ENCODE peak calls at places on chromosomes 4 and X, in seven cellular contexts. Z is transverse colon, Q is Peyer's patch, F is IMR-90, N is stomach, O is endothelial cell of umbilical vein, L is upper lobe of left lung. P is an unnamed sample. For H3K4me1 and H3K9me3, the result is how much of the 10 kb centered on the place peaks cover.

GRCh38 chr4:85741921-85742591 is 267.1 kb downstream of the ARHGAP24 start:
- DNase-seq in F (no peak), N (no peak), Z (no peak), O (no peak), Q (peak), L (no peak), P (peak)

GRCh38 chrX:130304587-130305368 is 34.9 kb upstream of the SLC25A14 start:
- DNase-seq in N (peak), Z (no peak), L (no peak), F (no peak), Q (no peak), O (no peak), P (no peak)

GRCh38 chr4:164779811-164780216 is 25.9 kb downstream of the SMIM31 start:
- DNase-seq in F (peak), Q (no peak), L (no peak), N (peak), Z (no peak), O (peak), P (no peak)

GRCh38 chr4:185209031-185209851 is at the start of gene SNX25:
- DNase-seq in O (peak), N (peak), F (peak), Q (peak), Z (peak), L (peak), P (peak)

GRCh38 chrX:136209016-136209738 is 42.0 kb downstream of the MAP7D3 start:
- DNase-seq in O (peak), L (no peak), F (peak), Z (peak), Q (peak), N (peak), P (peak)

GRCh38 chrX:25600776-25601175 is 537.4 kb upstream of the MAGEB18 start:
- DNase-seq in Z (no peak), F (peak), O (no peak), L (no peak), N (no peak), Q (no peak), P (no peak)

GRCh38 chrX:11759461-11760311 is 1.6 kb downstream of the MSL3 start:
- DNase-seq in O (peak), Q (peak), L (no peak), N (peak), Z (peak), F (peak), P (peak)

GRCh38 chr4:185011408-185011807 is 6.9 kb upstream of the HELT start:
- DNase-seq in O (no peak), Z (no peak), L (peak), N (no peak), F (no peak), Q (no peak), P (no peak)

GRCh38 chr4:38131371-38132139 is 171.4 kb downstream of the PTTG2 start:
- DNase-seq in Q (peak), L (no peak), F (no peak), N (no peak), O (peak), Z (peak), P (peak)

GRCh38 chrX:26918633-26919032 is 544.5 kb downstream of the PPP4R3C start:
- DNase-seq in O (peak), F (no peak), Q (no peak), N (no peak), L (no peak), Z (no peak), P (no peak)

GRCh38 chr4:137532869-137533236 is 559 bp upstream of the PCDH18 start:
- DNase-seq in F (no peak), Q (no peak), O (no peak), N (no peak), L (no peak), Z (no peak), P (no peak)

GRCh38 chr4:64538219-64538618 is 129.0 kb upstream of the TECRL start:
- DNase-seq in O (no peak), Q (no peak), N (no peak), F (no peak), Z (no peak), L (no peak), P (no peak)

GRCh38 chr4:53459548-53459947 is 82.1 kb downstream of the FIP1L1 start:
- DNase-seq in F (peak), O (peak), Z (no peak), Q (no peak), N (no peak), L (no peak), P (no peak)

GRCh38 chr4:5220028-5220427 is 168.7 kb downstream of the STK32B start:
- DNase-seq in F (peak), L (no peak), O (peak), Z (no peak), Q (no peak), N (no peak), P (no peak)

GRCh38 chrX:22395372-22395771 is 122.7 kb downstream of the CBLL2 start:
- DNase-seq in N (no peak), L (no peak), Q (no peak), F (peak), Z (no peak), O (peak), P (no peak)

GRCh38 chr4:106986486-106986885 is 49.6 kb downstream of the DKK2 start:
- DNase-seq in Z (no peak), F (no peak), L (no peak), N (no peak), Q (no peak), O (no peak), P (no peak)

GRCh38 chr4:146029939-146030710 is 91.5 kb upstream of the ZNF827 start:
- DNase-seq in F (no peak), O (no peak), Z (peak), Q (peak), L (no peak), N (peak), P (no peak)

GRCh38 chrX:48649109-48649508 is 34.5 kb upstream of the WAS start:
- DNase-seq in F (peak), Z (no peak), L (no peak), O (no peak), Q (no peak), N (no peak), P (no peak)

GRCh38 chr4:84878541-84878940 is 87.9 kb downstream of the WDFY3 start:
- DNase-seq in F (peak), O (no peak), Z (no peak), N (no peak), Q (no peak), L (no peak), P (no peak)

GRCh38 chr4:7912826-7913225 is 26.8 kb downstream of the AFAP1 start:
- DNase-seq in Z (no peak), L (no peak), O (no peak), F (no peak), N (no peak), Q (no peak), P (no peak)

GRCh38 chr4:7918981-7919380 is 20.7 kb downstream of the AFAP1 start:
- DNase-seq in L (no peak), N (no peak), O (peak), F (no peak), Q (no peak), Z (no peak), P (no peak)

GRCh38 chr4:7915875-7916242 is 23.8 kb downstream of the AFAP1 start:
- DNase-seq in F (no peak), Z (no peak), N (no peak), L (no peak), Q (no peak), O (no peak), P (no peak)

GRCh38 chr4:7922466-7922865 is 17.2 kb downstream of the AFAP1 start:
- DNase-seq in Z (no peak), L (no peak), N (no peak), O (no peak), Q (no peak), F (no peak), P (no peak)

GRCh38 chr4:7917669-7918068 is 22.0 kb downstream of the AFAP1 start:
- DNase-seq in L (no peak), Q (no peak), O (no peak), Z (no peak), F (no peak), N (no peak), P (no peak)
- H3K4me1 ChIP-seq in L (under half), Q (under half), O (under half), Z (under half), F (under half), N (under half), P (under half)

DNA sequence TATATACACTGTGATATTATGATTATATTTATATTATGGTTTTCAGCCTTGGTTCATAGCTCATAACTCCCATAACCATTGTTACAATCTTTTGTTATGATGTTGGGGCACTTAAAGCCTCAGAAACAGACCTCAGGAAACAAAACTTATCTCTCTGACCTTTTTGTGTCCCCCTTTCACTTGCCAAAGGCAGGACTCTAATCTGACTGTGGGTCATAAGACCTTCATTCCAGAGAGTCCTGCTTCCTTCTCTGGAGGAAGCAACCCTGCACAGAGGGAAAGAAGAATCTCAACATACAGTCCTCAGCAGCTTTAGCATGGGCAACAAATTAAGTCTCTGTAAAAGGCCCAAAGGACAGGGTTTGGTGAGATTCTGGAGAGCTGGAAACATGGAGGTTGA is 933.4 kb downstream of the ADGRL3 start:
- DNase-seq in F (no peak), Q (no peak), L (no peak), O (no peak), N (no peak), Z (no peak), P (no peak)
- TF ChIP-seq POLR2A in F (no peak), Q (no peak), L (no peak), O (no peak), N (no peak), Z (no peak), P (no peak)

GRCh38 chrX:118211891-118212816 is 95.5 kb upstream of the KLHL13 start:
- DNase-seq in Q (no peak), L (no peak), N (no peak), Z (no peak), F (no peak), O (no peak), P (no peak)
- H3K9me3 ChIP-seq in Q (under half), L (under half), N (under half), Z (under half), F (under half), O (under half), P (under half)

GRCh38 chr4:182014989-182015388 is 228.2 kb upstream of the TENM3 start:
- DNase-seq in L (peak), Z (no peak), O (no peak), N (no peak), Q (no peak), F (no peak), P (no peak)
- H3K4me1 ChIP-seq in L (under half), Z (under half), O (under half), N (under half), Q (under half), F (under half), P (under half)

GRCh38 chrX:16882188-16882587 is 12.0 kb upstream of the RBBP7 start:
- DNase-seq in L (no peak), Q (peak), F (peak), O (peak), Z (peak), N (peak), P (peak)

GRCh38 chrX:16885628-16886027 is 15.5 kb upstream of the RBBP7 start:
- DNase-seq in L (no peak), Z (no peak), O (no peak), F (no peak), Q (no peak), N (no peak), P (no peak)

GRCh38 chrX:16883487-16883804 is 13.3 kb upstream of the RBBP7 start:
- DNase-seq in Z (no peak), Q (no peak), L (no peak), O (no peak), F (no peak), N (no peak), P (no peak)

GRCh38 chrX:16882702-16883486 is 12.7 kb upstream of the RBBP7 start:
- DNase-seq in F (peak), N (peak), Q (peak), Z (peak), O (peak), L (peak), P (peak)
- TF ChIP-seq POLR2A in F (no peak), N (no peak), Q (no peak), Z (no peak), O (no peak), L (no peak), P (no peak)

DNA sequence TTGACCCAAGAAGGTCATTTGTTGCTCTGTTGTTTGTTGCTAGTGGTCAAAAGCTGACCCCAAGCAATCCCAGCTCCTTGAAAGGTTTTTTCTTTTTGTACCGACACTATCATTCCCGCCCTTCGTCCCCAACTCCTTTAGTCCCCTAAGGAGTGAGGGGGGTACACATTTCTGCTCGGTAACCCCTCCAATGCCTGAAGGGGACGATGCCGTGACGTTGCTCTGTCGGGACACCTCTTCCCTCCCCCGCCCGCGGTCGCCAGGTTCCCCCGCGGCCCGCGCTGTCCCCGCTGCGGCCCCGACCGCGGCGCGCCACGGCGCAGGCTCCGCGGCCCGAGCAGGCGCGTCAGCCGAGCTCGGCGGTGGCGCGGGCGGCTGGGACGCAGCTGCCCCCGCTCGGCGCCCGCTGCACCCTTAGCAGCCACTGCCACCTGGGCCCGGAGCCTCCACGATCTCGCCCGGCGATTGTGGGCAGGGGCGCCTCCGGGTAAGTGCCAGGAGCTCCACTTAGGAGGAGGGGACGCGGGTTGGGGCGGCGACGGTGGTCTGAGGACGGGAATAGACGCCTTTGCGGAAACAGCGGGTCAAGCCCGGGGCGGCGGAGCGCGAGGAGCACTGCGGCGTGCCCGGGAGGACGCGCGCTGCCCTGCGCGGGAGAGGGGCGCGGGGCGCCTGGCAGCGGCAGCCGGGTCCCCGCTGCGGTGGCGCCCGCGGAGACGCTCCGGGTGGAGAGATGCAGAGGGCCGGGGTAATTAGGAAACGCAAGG is at the start of gene GLRB:
- DNase-seq in Q (no peak), N (no peak), Z (no peak), O (peak), F (peak), L (peak), P (peak)
- H3K9me3 ChIP-seq in Q (under half), N (under half), Z (under half), O (under half), F (under half), L (under half), P (under half)

DNA sequence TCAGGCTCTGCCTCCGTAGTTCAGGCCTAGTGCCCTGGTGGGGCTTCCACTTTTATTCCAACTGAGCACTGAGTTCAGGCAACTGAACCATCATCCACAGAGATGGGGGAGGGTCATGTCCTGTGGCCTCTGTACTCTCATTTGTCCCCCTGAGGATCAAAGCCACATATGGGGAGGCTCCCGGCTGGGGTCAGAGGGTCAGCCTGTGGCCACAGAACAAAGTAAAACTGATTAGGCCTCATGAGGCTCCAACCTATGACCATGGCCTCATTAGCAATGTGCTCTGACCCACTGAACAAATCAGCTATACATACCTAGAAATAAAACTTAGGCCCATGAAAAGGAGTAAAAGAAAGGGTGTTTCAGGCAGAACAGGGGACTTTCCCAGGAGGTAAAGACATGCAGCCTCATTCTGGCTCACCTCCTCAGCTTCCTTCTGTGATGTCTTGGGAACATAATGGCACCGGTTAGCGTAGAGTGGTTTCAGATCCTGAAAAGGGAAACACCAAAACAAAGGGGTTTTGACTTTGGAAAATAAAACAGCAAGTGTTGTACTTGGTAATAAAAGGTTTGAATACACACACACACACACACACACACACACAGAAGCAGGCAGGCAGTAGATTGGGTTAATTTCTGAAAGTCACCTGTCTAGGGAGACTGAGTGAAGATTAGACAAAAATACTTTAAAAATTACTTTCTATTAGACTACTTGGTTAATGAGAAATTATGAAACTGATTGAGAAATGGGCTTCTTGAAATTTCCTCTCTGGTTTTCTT is 24.3 kb downstream of the TMEM255A start:
- DNase-seq in Z (no peak), Q (no peak), L (no peak), N (no peak), F (no peak), O (no peak), P (no peak)
- H3K4me1 ChIP-seq in Z (under half), Q (under half), L (under half), N (under half), F (under half), O (under half), P (under half)

DNA sequence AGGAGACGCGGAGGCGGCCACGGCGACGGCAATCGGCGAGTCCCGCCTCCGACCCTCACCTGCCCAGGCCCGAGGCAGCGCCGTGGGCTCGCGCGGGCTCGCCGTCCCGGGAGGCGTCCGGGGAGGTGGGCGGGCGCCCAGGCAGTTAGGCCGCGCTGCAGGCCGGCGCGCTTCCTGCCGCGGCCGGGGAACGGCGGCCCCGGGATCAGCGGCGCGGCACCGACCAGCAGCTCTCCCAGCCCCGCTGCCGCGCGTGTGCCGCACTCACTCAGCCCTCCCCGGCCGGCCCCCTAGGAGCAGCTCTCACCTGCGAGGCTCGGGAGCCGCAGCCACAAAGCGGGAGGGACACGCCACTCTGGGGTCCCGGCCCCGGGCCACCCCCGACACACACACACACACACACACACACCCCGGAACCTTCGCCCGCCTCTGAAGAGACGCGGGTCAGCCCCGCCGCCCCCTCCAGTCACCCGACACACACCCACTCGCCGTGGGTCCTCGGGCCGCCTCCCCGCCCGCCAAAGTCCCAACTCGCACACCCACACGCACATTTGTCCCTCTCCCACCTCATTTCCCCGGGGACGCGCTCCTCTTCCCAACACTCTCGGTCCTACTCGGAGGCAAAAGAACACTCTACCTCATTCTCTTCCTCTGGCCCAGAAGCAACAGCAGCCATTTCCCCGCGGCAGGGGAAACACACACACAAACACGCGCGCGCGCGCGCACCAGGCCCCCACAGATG is at the start of gene CNOT6L:
- DNase-seq in Q (peak), O (peak), L (peak), F (peak), N (peak), Z (peak), P (peak)
- TF ChIP-seq POLR2A in Q (no peak), O (no peak), L (no peak), F (no peak), N (no peak), Z (peak), P (peak)

GRCh38 chr4:110944501-110944900 is 321.6 kb upstream of the PITX2 start:
- DNase-seq in Z (no peak), L (no peak), Q (no peak), F (peak), N (no peak), O (no peak), P (no peak)
- H3K9me3 ChIP-seq in Z (under half), L (under half), Q (under half), F (under half), N (under half), O (under half), P (under half)

GRCh38 chr4:123561525-123561924 is 164.9 kb downstream of the SPRY1 start:
- DNase-seq in L (no peak), O (no peak), Z (no peak), Q (no peak), N (no peak), F (no peak), P (no peak)
- H3K4me1 ChIP-seq in L (under half), O (under half), Z (under half), Q (under half), N (under half), F (under half), P (under half)